ENCODE peak calls at places on chromosomes 4 and X, in four cellular contexts. One of them, this sample, is unnamed.

GRCh38 chr4:40507977-40508376 is 121.7 kb downstream of the RBM47 start:
- DNase-seq in GM12878: no peak
- DNase-seq in H1: no peak
- DNase-seq in K562: no peak
- DNase-seq in this sample: no peak

GRCh38 chr4:26779674-26780073 is 81.0 kb upstream of the STIM2 start:
- DNase-seq in H1: no peak
- DNase-seq in GM12878: no peak
- DNase-seq in K562: no peak
- DNase-seq in this sample: peak

GRCh38 chr4:168154546-168155277 is 62.4 kb downstream of the ANXA10 start:
- DNase-seq in GM12878: no peak
- DNase-seq in K562: no peak
- DNase-seq in H1: no peak
- DNase-seq in this sample: no peak

GRCh38 chr4:144288011-144288903 is 147.7 kb upstream of the GYPA start:
- DNase-seq in K562: no peak
- DNase-seq in H1: no peak
- DNase-seq in GM12878: no peak
- DNase-seq in this sample: no peak

GRCh38 chrX:23286731-23287130 is 47.9 kb upstream of the PTCHD1 start:
- DNase-seq in GM12878: no peak
- DNase-seq in K562: no peak
- DNase-seq in H1: no peak
- DNase-seq in this sample: no peak

GRCh38 chr4:7233006-7233580 is 40.8 kb downstream of the SORCS2 start:
- DNase-seq in H1: no peak
- DNase-seq in K562: no peak
- DNase-seq in GM12878: no peak
- DNase-seq in this sample: no peak

GRCh38 chrX:151019837-151020236 is 36.7 kb downstream of the HMGB3 start:
- DNase-seq in K562: no peak
- DNase-seq in GM12878: no peak
- DNase-seq in H1: no peak
- DNase-seq in this sample: peak

GRCh38 chrX:47204970-47205369 is 11.3 kb downstream of the UBA1 start:
- DNase-seq in GM12878: no peak
- DNase-seq in H1: no peak
- DNase-seq in K562: no peak
- DNase-seq in this sample: no peak

GRCh38 chr4:3699261-3699660 is 66.9 kb upstream of the ADRA2C start:
- DNase-seq in H1: no peak
- DNase-seq in K562: no peak
- DNase-seq in GM12878: no peak
- DNase-seq in this sample: no peak

GRCh38 chr4:23105759-23106370 is 413.1 kb downstream of the GBA3 start:
- DNase-seq in GM12878: no peak
- DNase-seq in K562: no peak
- DNase-seq in H1: no peak
- DNase-seq in this sample: no peak

GRCh38 chr4:11724731-11725130 is 296.0 kb upstream of the HS3ST1 start:
- DNase-seq in K562: no peak
- DNase-seq in GM12878: no peak
- DNase-seq in H1: no peak
- DNase-seq in this sample: peak

GRCh38 chr4:37693450-37694190 is 7.4 kb upstream of the RELL1 start:
- DNase-seq in H1: no peak
- DNase-seq in K562: no peak
- DNase-seq in GM12878: no peak
- DNase-seq in this sample: peak

GRCh38 chr4:175536852-175537453 is 275.1 kb downstream of the GPM6A start:
- DNase-seq in GM12878: peak
- DNase-seq in K562: peak
- DNase-seq in H1: peak
- DNase-seq in this sample: peak

GRCh38 chrX:82813671-82814078 is 694.4 kb upstream of the POU3F4 start:
- DNase-seq in H1: peak
- DNase-seq in K562: no peak
- DNase-seq in GM12878: no peak
- DNase-seq in this sample: peak

GRCh38 chrX:66163849-66164401 is at the start of gene HEPH:
- DNase-seq in GM12878: peak
- DNase-seq in H1: peak
- DNase-seq in K562: peak
- DNase-seq in this sample: peak

GRCh38 chr4:84967292-84967651 is 782 bp upstream of the WDFY3 start:
- DNase-seq in H1: no peak
- DNase-seq in K562: no peak
- DNase-seq in GM12878: no peak
- DNase-seq in this sample: peak

GRCh38 chr4:77785669-77786068 is 33.5 kb downstream of the CNOT6L start:
- DNase-seq in H1: no peak
- DNase-seq in GM12878: no peak
- DNase-seq in K562: no peak
- DNase-seq in this sample: no peak

GRCh38 chrX:1466971-1467561 is 14.4 kb upstream of the ASMTL start:
- DNase-seq in H1: no peak
- DNase-seq in GM12878: no peak
- DNase-seq in K562: no peak
- DNase-seq in this sample: no peak

GRCh38 chr4:41420576-41420975 is 117.4 kb upstream of the LIMCH1 start:
- DNase-seq in H1: no peak
- DNase-seq in K562: no peak
- DNase-seq in GM12878: no peak
- DNase-seq in this sample: no peak

GRCh38 chr4:123673971-123674370 is 277.4 kb downstream of the SPRY1 start:
- DNase-seq in H1: no peak
- DNase-seq in K562: no peak
- DNase-seq in GM12878: no peak
- DNase-seq in this sample: peak

GRCh38 chrX:72009731-72010130 is 99.1 kb downstream of the NHSL2 start:
- DNase-seq in GM12878: no peak
- DNase-seq in K562: no peak
- DNase-seq in H1: no peak
- DNase-seq in this sample: no peak

GRCh38 chr4:80017125-80017854 is 55.7 kb downstream of the ANTXR2 start:
- DNase-seq in GM12878: no peak
- DNase-seq in H1: no peak
- DNase-seq in K562: no peak
- DNase-seq in this sample: peak

GRCh38 chr4:48490012-48490679 is at the start of gene ZAR1:
- DNase-seq in H1: no peak
- DNase-seq in GM12878: no peak
- DNase-seq in K562: no peak
- DNase-seq in this sample: no peak

GRCh38 chr4:46931981-46932380 is 22.9 kb upstream of the COX7B2 start:
- DNase-seq in K562: no peak
- DNase-seq in H1: no peak
- DNase-seq in GM12878: peak
- DNase-seq in this sample: peak

GRCh38 chr4:167196386-167196785 is 37.9 kb downstream of the SPOCK3 start:
- DNase-seq in H1: no peak
- DNase-seq in K562: no peak
- DNase-seq in GM12878: no peak
- DNase-seq in this sample: no peak

GRCh38 chrX:68894513-68895338 is 65.9 kb downstream of the EFNB1 start:
- DNase-seq in H1: no peak
- DNase-seq in K562: no peak
- DNase-seq in GM12878: no peak
- DNase-seq in this sample: peak

GRCh38 chr4:8871417-8872401 is at the start of gene HMX1:
- DNase-seq in H1: no peak
- DNase-seq in K562: no peak
- DNase-seq in GM12878: no peak
- DNase-seq in this sample: no peak

GRCh38 chr4:3224971-3225850 is 23.7 kb upstream of the MSANTD1 start:
- DNase-seq in GM12878: no peak
- DNase-seq in K562: no peak
- DNase-seq in H1: no peak
- DNase-seq in this sample: no peak

GRCh38 chr4:46999584-46999983 is 6.2 kb upstream of the GABRA4 start:
- DNase-seq in H1: no peak
- DNase-seq in GM12878: no peak
- DNase-seq in K562: no peak
- DNase-seq in this sample: peak

GRCh38 chr4:139901516-139902327 is 236.1 kb downstream of the MGST2 start:
- DNase-seq in H1: no peak
- DNase-seq in GM12878: no peak
- DNase-seq in K562: no peak
- DNase-seq in this sample: peak

GRCh38 chr4:139902328-139903217 is 237.0 kb downstream of the MGST2 start:
- DNase-seq in H1: no peak
- DNase-seq in K562: no peak
- DNase-seq in GM12878: no peak
- DNase-seq in this sample: peak

GRCh38 chr4:139904406-139904805 is 238.8 kb downstream of the MGST2 start:
- DNase-seq in GM12878: no peak
- DNase-seq in H1: no peak
- DNase-seq in K562: no peak
- DNase-seq in this sample: no peak

GRCh38 chr4:139905489-139905888 is 239.9 kb downstream of the MGST2 start:
- DNase-seq in H1: no peak
- DNase-seq in K562: no peak
- DNase-seq in GM12878: no peak
- DNase-seq in this sample: no peak

DNA sequence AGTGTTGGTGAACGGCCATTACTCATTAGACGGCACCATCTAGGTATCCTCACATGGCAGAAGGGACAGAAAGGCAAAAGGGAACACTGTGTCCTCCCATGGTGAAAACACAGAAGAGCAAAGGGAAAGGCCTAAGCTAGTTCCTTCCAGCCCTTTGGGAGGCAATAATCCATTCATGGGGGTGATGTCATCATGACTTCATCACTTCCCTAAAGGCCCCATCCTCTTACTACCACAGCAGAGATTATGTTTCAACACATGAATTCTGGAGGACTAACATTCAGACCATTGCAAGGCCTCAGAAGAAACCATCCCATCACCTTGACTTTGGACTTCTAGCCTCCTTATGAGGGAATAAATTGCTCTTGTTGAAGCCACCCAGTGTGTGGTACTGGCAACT is 238.2 kb downstream of the MGST2 start:
- DNase-seq in H1: no peak
- DNase-seq in K562: no peak
- DNase-seq in GM12878: no peak
- DNase-seq in this sample: peak
- TF ChIP-seq CHD1 in H1: no peak
- TF ChIP-seq CHD1 in K562: no peak
- TF ChIP-seq CHD1 in GM12878: no peak
- TF ChIP-seq CHD1 in this sample: no peak

DNA sequence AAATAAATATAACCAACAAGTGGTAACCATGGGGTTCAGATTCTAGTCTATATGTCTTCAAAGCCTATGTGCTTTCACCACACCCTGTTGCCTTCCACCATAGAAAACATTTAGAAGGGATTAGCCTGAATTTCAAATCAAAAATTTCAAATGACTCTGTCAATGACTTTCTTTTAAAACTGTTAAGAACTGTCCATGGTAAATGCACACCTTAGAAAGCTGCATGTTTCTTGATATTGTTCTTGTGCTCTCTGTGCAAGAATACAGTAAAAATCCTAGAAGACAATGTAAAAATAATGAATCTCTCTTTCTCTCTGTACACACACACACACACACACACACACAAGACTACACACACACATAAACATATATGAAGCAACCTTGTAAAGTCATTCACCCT is 74.6 kb upstream of the EXOC1L start:
- DNase-seq in H1: no peak
- DNase-seq in GM12878: no peak
- DNase-seq in K562: no peak
- DNase-seq in this sample: no peak
- TF ChIP-seq CEBPB in H1: no peak
- TF ChIP-seq CEBPB in GM12878: no peak
- TF ChIP-seq CEBPB in K562: no peak
- TF ChIP-seq CEBPB in this sample: no peak

GRCh38 chr4:149522031-149522430 is 293.6 kb downstream of the IQCM start:
- DNase-seq in H1: no peak
- DNase-seq in GM12878: no peak
- DNase-seq in K562: no peak
- DNase-seq in this sample: no peak

GRCh38 chr4:149521611-149522010 is 294.0 kb downstream of the IQCM start:
- DNase-seq in GM12878: no peak
- DNase-seq in K562: no peak
- DNase-seq in H1: no peak
- DNase-seq in this sample: no peak

GRCh38 chr4:149518471-149518870 is 297.2 kb downstream of the IQCM start:
- DNase-seq in H1: no peak
- DNase-seq in K562: no peak
- DNase-seq in GM12878: no peak
- DNase-seq in this sample: no peak

DNA sequence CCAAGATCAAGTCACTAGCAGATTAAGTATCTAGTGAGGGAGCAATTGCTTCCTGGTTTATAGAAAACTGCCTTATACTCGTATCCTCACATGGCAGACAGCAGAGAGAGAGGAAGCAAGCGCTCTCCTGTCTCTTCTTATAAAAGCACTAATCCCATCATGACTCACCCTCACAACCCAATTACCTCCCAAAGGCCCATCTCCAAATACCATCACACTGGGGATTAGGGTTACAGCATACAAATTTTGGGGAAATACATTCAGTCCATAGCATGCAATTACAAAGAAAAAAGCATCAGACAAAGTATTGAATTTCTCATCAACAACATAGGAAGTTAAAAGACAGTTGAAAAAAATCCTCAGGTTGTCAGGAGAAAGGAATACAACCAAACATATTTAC is 292.6 kb downstream of the IQCM start:
- DNase-seq in H1: no peak
- DNase-seq in K562: no peak
- DNase-seq in GM12878: no peak
- DNase-seq in this sample: no peak
- TF ChIP-seq CHD1 in H1: no peak
- TF ChIP-seq CHD1 in K562: no peak
- TF ChIP-seq CHD1 in GM12878: no peak
- TF ChIP-seq CHD1 in this sample: no peak

DNA sequence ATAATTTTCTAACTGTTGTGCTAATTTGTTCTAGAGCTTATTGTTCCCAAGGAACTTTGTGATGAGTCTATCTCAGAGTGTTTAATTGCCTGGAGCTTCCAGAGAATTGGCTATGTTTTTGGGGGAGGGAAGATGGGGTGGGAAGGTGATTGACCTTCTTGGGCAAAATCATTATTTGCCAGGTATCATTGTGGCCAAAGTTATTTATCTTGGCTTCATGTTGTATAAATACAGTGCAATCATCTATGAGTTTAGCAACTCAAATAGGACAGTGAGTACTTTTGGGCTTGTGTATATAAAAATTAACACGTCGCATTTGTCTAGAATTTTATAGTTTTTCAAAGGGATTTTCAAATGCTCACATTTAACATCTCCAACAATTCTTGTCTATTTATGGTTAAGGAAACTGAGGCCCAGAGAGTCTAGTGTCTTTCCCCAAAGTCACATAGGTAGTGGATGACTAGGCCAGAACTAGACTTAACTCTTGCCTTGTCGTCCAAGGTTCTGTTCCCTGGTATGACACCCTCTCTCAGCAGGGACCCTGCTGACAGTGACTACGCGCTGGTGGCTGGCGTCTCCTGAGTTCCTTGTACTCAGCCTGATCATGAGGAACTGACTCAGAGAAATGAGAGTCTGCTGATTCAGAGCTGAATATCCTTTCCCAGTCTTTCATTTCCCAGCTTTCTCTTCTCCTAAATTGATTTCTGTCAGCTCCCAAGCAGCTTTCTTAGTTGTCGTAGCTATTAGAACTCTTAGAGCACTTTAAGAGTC is 27.7 kb downstream of the FNIP2 start:
- DNase-seq in H1: no peak
- DNase-seq in GM12878: no peak
- DNase-seq in K562: no peak
- DNase-seq in this sample: peak
- TF ChIP-seq CEBPB in H1: no peak
- TF ChIP-seq CEBPB in GM12878: no peak
- TF ChIP-seq CEBPB in K562: no peak
- TF ChIP-seq CEBPB in this sample: no peak

This sample was measured in IMR-90.